ENCODE peak calls at places on chromosomes 16 and 17, in six cellular contexts. M, C, D, I, Z and P are unnamed samples.

GRCh38 chr17:45784583-45785372 is 658 bp downstream of the CRHR1 start:
- DNase-seq in M (no peak), C (no peak), D (no peak), I (no peak), Z (peak; percentile 69), P (no peak)

GRCh38 chr17:81552244-81553017 is at the start of gene FAAP100:
- DNase-seq in M (peak; percentile 79), C (no peak), D (no peak), I (peak; percentile 79), Z (peak; percentile 84), P (peak; percentile 48)

GRCh38 chr17:36755586-36755985 is 154.2 kb downstream of the MRM1 start:
- DNase-seq in M (peak; percentile 20), C (no peak), D (no peak), I (no peak), Z (no peak), P (no peak)

GRCh38 chr17:7042507-7043194 is 1.2 kb downstream of the SLC16A11 start:
- DNase-seq in M (peak; percentile 40), C (no peak), D (no peak), I (no peak), Z (peak; percentile 44), P (no peak)

GRCh38 chr17:2222901-2223616 is 80.5 kb downstream of the SMG6 start:
- DNase-seq in M (peak; percentile 79), C (no peak), D (no peak), I (no peak), Z (no peak), P (no peak)

GRCh38 chr17:82696916-82697807 is 1.3 kb downstream of the RAB40B start:
- DNase-seq in M (no peak), C (no peak), D (no peak), I (no peak), Z (peak; percentile 40), P (no peak)

GRCh38 chr17:78237403-78238012 is 6.1 kb downstream of the TMEM235 start:
- DNase-seq in M (no peak), C (no peak), D (no peak), I (no peak), Z (no peak), P (no peak)

GRCh38 chr16:10941127-10941933 is 938 bp downstream of the DEXI start:
- DNase-seq in M (no peak), C (no peak), D (no peak), I (no peak), Z (peak; percentile 22), P (no peak)

GRCh38 chr16:85157813-85158701 is 45.8 kb upstream of the CIBAR2 start:
- DNase-seq in M (no peak), C (no peak), D (no peak), I (no peak), Z (peak; percentile 53), P (no peak)

GRCh38 chr16:57084257-57084770 is 8.1 kb upstream of the CPNE2 start:
- DNase-seq in M (peak; percentile 79), C (no peak), D (no peak), I (peak; percentile 46), Z (peak; percentile 73), P (peak; percentile 57)

GRCh38 chr16:85137323-85138072 is 25.2 kb upstream of the CIBAR2 start:
- DNase-seq in M (peak; percentile 95), C (peak; percentile 75), D (peak; percentile 70), I (peak; percentile 95), Z (peak; percentile 64), P (peak; percentile 42)

GRCh38 chr17:74529243-74529642 is 2.0 kb downstream of the CD300LB start:
- DNase-seq in M (no peak), C (no peak), D (no peak), I (no peak), Z (no peak), P (no peak)

GRCh38 chr17:74528491-74529199 is 2.6 kb downstream of the CD300LB start:
- DNase-seq in M (no peak), C (peak; percentile 22), D (no peak), I (no peak), Z (no peak), P (no peak)

GRCh38 chr17:74531231-74531761 is at the start of gene CD300LB:
- DNase-seq in M (no peak), C (no peak), D (no peak), I (no peak), Z (no peak), P (no peak)

GRCh38 chr17:74530751-74531150 is 524 bp downstream of the CD300LB start:
- DNase-seq in M (no peak), C (no peak), D (no peak), I (no peak), Z (no peak), P (no peak)

DNA sequence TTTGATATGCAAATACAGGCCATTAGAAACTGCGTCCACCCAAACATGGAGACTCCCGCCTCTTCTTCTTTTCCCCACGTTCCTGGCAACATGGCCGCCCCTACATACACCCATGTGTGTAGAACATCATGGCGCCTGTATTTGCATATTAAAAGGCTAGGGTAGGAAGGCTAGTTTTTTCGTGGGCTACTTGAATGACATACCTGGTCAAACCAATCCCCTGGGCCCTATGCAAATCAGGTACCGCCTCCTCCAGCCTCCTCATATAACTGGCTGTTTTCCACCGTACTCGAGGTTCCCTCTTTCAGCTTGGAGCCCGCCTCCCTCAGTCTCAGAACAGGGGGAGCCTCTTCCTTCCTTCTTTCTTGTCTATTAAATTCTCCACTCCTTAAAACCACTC is 840 bp upstream of the CD300LB start:
- DNase-seq in M (no peak), C (no peak), D (no peak), I (no peak), Z (no peak), P (no peak)
- TF ChIP-seq CTCF in M (no peak), C (no peak), D (no peak), I (no peak), Z (no peak), P (no peak)

GRCh38 chr16:65000654-65001053 is 121.2 kb downstream of the CDH11 start:
- DNase-seq in M (no peak), C (no peak), D (no peak), I (no peak), Z (no peak), P (no peak)
- TF ChIP-seq CTCF in M (no peak), C (no peak), D (no peak), I (no peak), Z (no peak), P (no peak)

GRCh38 chr16:71647391-71647790 is 21.4 kb downstream of the MARVELD3 start:
- DNase-seq in M (no peak), C (no peak), D (no peak), I (no peak), Z (no peak), P (no peak)

GRCh38 chr16:71648921-71649320 is 22.9 kb downstream of the MARVELD3 start:
- DNase-seq in M (peak; percentile 37), C (no peak), D (no peak), I (no peak), Z (no peak), P (no peak)

GRCh38 chr16:71648162-71648561 is 22.2 kb downstream of the MARVELD3 start:
- DNase-seq in M (no peak), C (no peak), D (no peak), I (no peak), Z (no peak), P (no peak)

GRCh38 chr16:71645450-71645849 is 19.5 kb downstream of the MARVELD3 start:
- DNase-seq in M (peak; percentile 87), C (no peak), D (no peak), I (no peak), Z (no peak), P (peak; percentile 44)
- TF ChIP-seq CTCF in M (peak; percentile 86), C (no peak), D (peak; percentile 51), I (peak; percentile 26), Z (peak; percentile 34), P (peak; percentile 73)

GRCh38 chr16:31213342-31213741 is 577 bp upstream of the TRIM72 start:
- DNase-seq in M (no peak), C (no peak), D (no peak), I (no peak), Z (no peak), P (no peak)
- TF ChIP-seq CTCF in M (no peak), C (no peak), D (no peak), I (no peak), Z (no peak), P (no peak)